ENCODE peak calls at places on chromosome 21, in five cellular contexts. G is AG10803, H is aorta, Z is AG20443, B is T-helper 17 cell. W is an unnamed sample.

GRCh38 chr21:27173052-27173451 is 206.2 kb upstream of the ADAMTS5 start:
- DNase-seq in G (peak), H (no peak), Z (peak), B (no peak), W (no peak)

GRCh38 chr21:29002442-29003144 is 9.9 kb upstream of the LTN1 start:
- DNase-seq in G (peak), H (peak), Z (peak), B (peak), W (peak)

GRCh38 chr21:34545079-34545884 is 33.3 kb upstream of the KCNE1 start:
- DNase-seq in G (peak), H (no peak), Z (peak), B (no peak), W (peak)

GRCh38 chr21:43211085-43212071 is 42.6 kb downstream of the CRYAA start:
- DNase-seq in G (no peak), H (no peak), Z (no peak), B (no peak), W (no peak)

GRCh38 chr21:16522512-16522911 is 792.7 kb downstream of the USP25 start:
- DNase-seq in G (peak), H (no peak), Z (no peak), B (no peak), W (no peak)

GRCh38 chr21:15204140-15204774 is 139.5 kb upstream of the NRIP1 start:
- DNase-seq in G (no peak), H (no peak), Z (no peak), B (no peak), W (no peak)

GRCh38 chr21:29084372-29084771 is 10.9 kb upstream of the CCT8 start:
- DNase-seq in G (no peak), H (no peak), Z (no peak), B (no peak), W (no peak)

GRCh38 chr21:44966135-44967081 is 26.6 kb downstream of the SLX9 start:
- DNase-seq in G (no peak), H (peak), Z (no peak), B (no peak), W (no peak)

GRCh38 chr21:45533731-45534571 is 8.3 kb downstream of the SLC19A1 start:
- DNase-seq in G (no peak), H (peak), Z (no peak), B (peak), W (no peak)

GRCh38 chr21:44093761-44094160 is 13.4 kb upstream of the PWP2 start:
- DNase-seq in G (no peak), H (no peak), Z (no peak), B (no peak), W (no peak)

GRCh38 chr21:39451332-39452206 is at the start of gene SH3BGR:
- DNase-seq in G (peak), H (peak), Z (peak), B (no peak), W (no peak)

GRCh38 chr21:45996311-45997204 is 15.0 kb downstream of the COL6A1 start:
- DNase-seq in G (no peak), H (peak), Z (no peak), B (peak), W (no peak)

GRCh38 chr21:44549525-44550211 is 1.6 kb downstream of the KRTAP10-2 start:
- DNase-seq in G (no peak), H (no peak), Z (no peak), B (no peak), W (no peak)

GRCh38 chr21:39661121-39661520 is 48.4 kb downstream of the B3GALT5 start:
- DNase-seq in G (no peak), H (no peak), Z (no peak), B (no peak), W (no peak)

GRCh38 chr21:45886610-45887026 is 95.0 kb upstream of the COL6A1 start:
- DNase-seq in G (no peak), H (peak), Z (no peak), B (no peak), W (no peak)

W was measured in GF-D8.